ENCODE peak calls at places on chromosomes 12 and 14, in four cellular contexts. A is fibroblast of mammary gland, Q is heart right ventricle, S is heart left ventricle. L is an unnamed sample.

GRCh38 chr12:2179953-2180736 is 127.4 kb downstream of the CACNA1C start:
- DNase-seq in A (peak), Q (peak), S (peak), L (no peak)

GRCh38 chr12:68189766-68190700 is 30.5 kb upstream of the IFNG start:
- DNase-seq in A (peak), Q (no peak), S (no peak), L (no peak)

GRCh38 chr14:92540472-92541048 is 27.0 kb downstream of the RIN3 start:
- DNase-seq in A (peak), Q (peak), S (peak), L (no peak)

GRCh38 chr12:26845057-26845666 is 12.2 kb upstream of the ITPR2 start:
- DNase-seq in A (peak), Q (peak), S (peak), L (peak)

GRCh38 chr12:68042212-68042699 is 53.0 kb downstream of the IFNG-AS1 start:
- DNase-seq in A (peak), Q (peak), S (no peak), L (no peak)

GRCh38 chr12:10941916-10942607 is 3.0 kb upstream of the TAS2R14 start:
- DNase-seq in A (no peak), Q (no peak), S (no peak), L (no peak)

GRCh38 chr14:80992580-80992979 is 37.2 kb downstream of the TSHR start:
- DNase-seq in A (no peak), Q (no peak), S (no peak), L (no peak)

GRCh38 chr12:52266514-52266913 is 7.9 kb upstream of the KRT86 start:
- DNase-seq in A (no peak), Q (no peak), S (no peak), L (no peak)

GRCh38 chr12:89783321-89784060 is 74.9 kb upstream of the ATP2B1 start:
- DNase-seq in A (peak), Q (peak), S (peak), L (no peak)

GRCh38 chr12:124862768-124863408 is 776 bp downstream of the SCARB1 start:
- DNase-seq in A (peak), Q (no peak), S (no peak), L (no peak)

GRCh38 chr12:131132118-131132892 is 178.6 kb downstream of the ADGRD1 start:
- DNase-seq in A (peak), Q (peak), S (peak), L (peak)

GRCh38 chr12:77957034-77957433 is 126.3 kb downstream of the NAV3 start:
- DNase-seq in A (no peak), Q (no peak), S (no peak), L (no peak)

GRCh38 chr14:20969336-20969735 is 14.0 kb downstream of the RNASE2 start:
- DNase-seq in A (no peak), Q (no peak), S (no peak), L (no peak)

GRCh38 chr12:70070494-70071007 is 172.7 kb upstream of the CNOT2 start:
- DNase-seq in A (peak), Q (no peak), S (no peak), L (no peak)

GRCh38 chr12:97921957-97922722 is 459.5 kb downstream of the RMST start:
- DNase-seq in A (peak), Q (no peak), S (no peak), L (no peak)

GRCh38 chr12:113924341-113924740 is 41.8 kb downstream of the RBM19 start:
- DNase-seq in A (no peak), Q (no peak), S (no peak), L (no peak)

GRCh38 chr12:132066749-132067148 is 77.4 kb downstream of the DDX51 start:
- DNase-seq in A (no peak), Q (no peak), S (no peak), L (no peak)

GRCh38 chr14:56168007-56168616 is 49.9 kb downstream of the PELI2 start:
- DNase-seq in A (no peak), Q (no peak), S (no peak), L (no peak)

GRCh38 chr14:89625208-89625987 is 208.4 kb upstream of the FOXN3 start:
- DNase-seq in A (no peak), Q (peak), S (peak), L (peak)

GRCh38 chr12:131985145-131985875 is 35.6 kb downstream of the EP400 start:
- DNase-seq in A (no peak), Q (no peak), S (no peak), L (no peak)

GRCh38 chr12:127485528-127485927 is 781.4 kb upstream of the TMEM132C start:
- DNase-seq in A (peak), Q (no peak), S (no peak), L (no peak)

GRCh38 chr12:54719691-54720090 is 71.5 kb upstream of the DCD start:
- DNase-seq in A (no peak), Q (no peak), S (no peak), L (no peak)

GRCh38 chr12:101368016-101368415 is 39.6 kb downstream of the ARL1 start:
- DNase-seq in A (no peak), Q (no peak), S (no peak), L (no peak)

GRCh38 chr12:99444859-99445316 is 202.7 kb upstream of the GARIN6 start:
- DNase-seq in A (no peak), Q (no peak), S (no peak), L (no peak)

GRCh38 chr12:101619026-101619827 is 24.5 kb downstream of the MYBPC1 start:
- DNase-seq in A (no peak), Q (no peak), S (no peak), L (no peak)

GRCh38 chr14:104687601-104688504 is 1.6 kb upstream of the INF2 start:
- DNase-seq in A (peak), Q (peak), S (peak), L (no peak)

GRCh38 chr12:119061208-119061796 is 80.0 kb downstream of the SRRM4 start:
- DNase-seq in A (peak), Q (peak), S (peak), L (no peak)

GRCh38 chr12:46459111-46459510 is 86.5 kb upstream of the SLC38A2 start:
- DNase-seq in A (peak), Q (no peak), S (no peak), L (no peak)

GRCh38 chr12:78700565-78700964 is 164.0 kb upstream of the SYT1 start:
- DNase-seq in A (no peak), Q (no peak), S (no peak), L (no peak)

GRCh38 chr12:7093892-7094291 is 1.6 kb upstream of the C1R start:
- DNase-seq in A (peak), Q (no peak), S (no peak), L (no peak)

GRCh38 chr12:95336387-95337067 is 118.9 kb downstream of the VEZT start:
- DNase-seq in A (peak), Q (peak), S (peak), L (peak)

GRCh38 chr14:24734917-24735500 is 101.0 kb upstream of the GZMB start:
- DNase-seq in A (peak), Q (peak), S (peak), L (no peak)

GRCh38 chr14:53999061-53999488 is 42.5 kb upstream of the BMP4 start:
- DNase-seq in A (no peak), Q (no peak), S (no peak), L (no peak)

GRCh38 chr12:58247633-58248032 is 306.3 kb downstream of the ATP23 start:
- DNase-seq in A (no peak), Q (no peak), S (no peak), L (no peak)
- TF ChIP-seq CTCF in A (peak), Q (no peak), S (no peak), L (no peak)

GRCh38 chr14:60326274-60326673 is 77.3 kb downstream of the PPM1A start:
- DNase-seq in A (no peak), Q (no peak), S (no peak), L (no peak)

GRCh38 chr14:60332046-60332399 is 83.0 kb downstream of the PPM1A start:
- DNase-seq in A (no peak), Q (no peak), S (no peak), L (no peak)

GRCh38 chr14:60331201-60332045 is 82.4 kb downstream of the PPM1A start:
- DNase-seq in A (peak), Q (peak), S (peak), L (peak)

GRCh38 chr14:60327447-60328331 is 78.7 kb downstream of the PPM1A start:
- DNase-seq in A (peak), Q (peak), S (peak), L (peak)

GRCh38 chr14:60328588-60328987 is 79.6 kb downstream of the PPM1A start:
- DNase-seq in A (no peak), Q (no peak), S (no peak), L (peak)
- TF ChIP-seq CTCF in A (no peak), Q (no peak), S (no peak), L (peak)

GRCh38 chr12:109084425-109084824 is 8.8 kb downstream of the ALKBH2 start:
- DNase-seq in A (no peak), Q (no peak), S (no peak), L (no peak)

GRCh38 chr12:109087250-109087649 is 6.0 kb downstream of the ALKBH2 start:
- DNase-seq in A (no peak), Q (no peak), S (no peak), L (no peak)

GRCh38 chr12:109085590-109085989 is 7.7 kb downstream of the ALKBH2 start:
- DNase-seq in A (no peak), Q (no peak), S (no peak), L (no peak)

GRCh38 chr12:109082751-109083150 is 10.5 kb downstream of the ALKBH2 start:
- DNase-seq in A (no peak), Q (no peak), S (no peak), L (no peak)
- TF ChIP-seq CTCF in A (no peak), Q (no peak), S (no peak), L (no peak)

GRCh38 chr12:48924617-48925217 is 575 bp downstream of the FKBP11 start:
- DNase-seq in A (peak), Q (peak), S (peak), L (peak)
- TF ChIP-seq CTCF in A (peak), Q (peak), S (peak), L (peak)

DNA sequence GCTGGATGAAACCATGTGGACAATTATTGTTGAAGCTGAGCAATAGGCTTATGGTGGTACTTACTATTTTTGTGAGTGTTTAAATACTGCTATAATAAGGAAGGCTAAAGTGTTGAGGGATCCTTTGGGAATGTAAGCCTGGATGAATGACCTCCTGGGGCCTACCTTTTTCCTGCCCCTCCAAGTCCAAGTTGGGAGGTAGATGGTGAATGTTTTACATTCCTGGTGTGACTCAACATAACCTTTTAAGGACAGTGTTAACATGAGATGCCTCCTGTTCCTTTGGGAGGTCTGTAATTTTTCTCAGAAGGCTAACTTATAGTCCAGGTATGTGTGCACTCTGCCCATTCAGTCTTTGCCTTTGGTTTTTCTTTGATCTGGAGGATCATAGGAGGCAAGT is 315.9 kb downstream of the NRXN3 start:
- DNase-seq in A (no peak), Q (no peak), S (no peak), L (no peak)
- TF ChIP-seq CTCF in A (no peak), Q (no peak), S (no peak), L (no peak)

DNA sequence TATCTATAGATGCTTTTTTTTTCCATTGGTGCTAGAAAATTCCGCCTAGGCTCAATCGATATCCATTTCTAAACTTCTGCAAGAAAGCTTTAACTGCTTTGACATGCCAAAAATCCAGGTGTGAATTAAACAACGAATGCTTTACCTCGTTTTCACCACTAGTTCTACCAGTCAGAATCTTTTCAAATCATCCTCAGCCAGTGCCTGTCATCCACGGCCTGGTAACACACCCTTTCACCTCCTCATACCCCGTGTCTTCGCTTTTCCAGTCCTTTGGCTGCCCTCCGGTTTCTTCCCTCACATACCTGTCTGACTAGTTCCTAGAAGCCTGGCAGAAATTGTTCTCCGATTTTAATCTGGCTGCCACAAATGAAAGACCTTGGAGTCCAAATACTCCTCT is 1.4 kb upstream of the PHC1 start:
- DNase-seq in A (peak), Q (no peak), S (no peak), L (no peak)
- TF ChIP-seq CTCF in A (no peak), Q (peak), S (peak), L (peak)

DNA sequence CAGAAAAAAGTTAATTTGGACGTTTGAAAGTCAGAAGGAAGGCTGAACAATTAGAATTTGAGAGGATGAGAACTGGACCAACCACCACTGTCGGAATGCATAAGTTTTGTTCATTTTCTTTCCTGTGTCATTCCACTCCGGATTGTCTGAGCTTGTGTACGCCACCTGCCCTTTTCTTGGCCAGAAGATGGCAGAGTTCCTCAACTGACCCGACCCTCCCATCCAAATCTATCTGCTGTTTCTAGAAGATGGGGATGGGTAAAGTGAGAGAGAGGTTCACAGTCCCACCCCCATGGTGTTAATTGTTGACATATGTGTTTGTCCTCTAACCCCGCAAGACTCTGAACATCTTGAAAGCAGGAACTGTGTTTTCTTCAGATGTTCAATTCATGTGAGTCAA is 388.0 kb downstream of the VRK1 start:
- DNase-seq in A (peak), Q (no peak), S (no peak), L (no peak)
- TF ChIP-seq CTCF in A (no peak), Q (no peak), S (no peak), L (peak)

L was measured in glutamatergic neuron.